ENCODE peak calls at places on chromosomes 12 and 14, in nine cellular contexts. T, B, I, C, F, K, R, J and Z are unnamed samples.

GRCh38 chr14:37145395-37145794 is 27.0 kb downstream of the SLC25A21 start:
- DNase-seq in T (no peak), R (no peak), I (no peak), J (no peak), B (no peak), C (no peak), K (no peak), F (no peak), Z (no peak)

GRCh38 chr12:754238-754816 is 1.9 kb downstream of the WNK1 start:
- DNase-seq in I (no peak), C (no peak), B (no peak), F (no peak), T (no peak), R (no peak), K (no peak), J (no peak), Z (no peak)

GRCh38 chr12:106107566-106107965 is 31.2 kb downstream of the NUAK1 start:
- DNase-seq in T (no peak), I (no peak), B (no peak), F (no peak), J (no peak), R (no peak), K (no peak), C (no peak), Z (no peak)

GRCh38 chr14:102923201-102923919 is 897 bp downstream of the AMN start:
- DNase-seq in I (no peak), K (no peak), F (no peak), C (no peak), J (no peak), B (no peak), T (no peak), R (no peak), Z (no peak)

GRCh38 chr12:126156806-126157574 is 1091.8 kb downstream of the AACS start:
- DNase-seq in K (no peak), C (no peak), T (no peak), I (no peak), B (no peak), F (no peak), J (no peak), R (no peak), Z (no peak)

GRCh38 chr14:51950007-51950406 is 39.3 kb upstream of the RTRAF start:
- DNase-seq in B (no peak), T (no peak), F (no peak), C (no peak), R (no peak), I (no peak), J (no peak), K (no peak), Z (no peak)

GRCh38 chr12:109757671-109758265 is 44.1 kb downstream of the FAM222A start:
- DNase-seq in J (no peak), C (no peak), F (no peak), T (no peak), I (no peak), R (no peak), K (peak; percentile 2), B (no peak), Z (no peak)

GRCh38 chr12:59322473-59322872 is 273.4 kb upstream of the SLC16A7 start:
- DNase-seq in C (no peak), T (no peak), I (no peak), J (peak; percentile 23), F (no peak), R (no peak), B (no peak), K (no peak), Z (no peak)

GRCh38 chr12:132766380-132767085 is 4.9 kb upstream of the ANKLE2 start:
- DNase-seq in I (peak; percentile 86), J (no peak), B (no peak), T (no peak), F (peak; percentile 73), C (no peak), R (no peak), K (no peak), Z (peak; percentile 42)